ENCODE peak calls at places on chromosomes 1 and 21, in four cellular contexts. U is H9, M is H1, T is mesendoderm. D is an unnamed sample.
A peak's percentile ranks its signal among the peaks of the same experiment; 100 is the strongest.

GRCh38 chr1:242199861-242200458 is 201.1 kb upstream of the MAP1LC3C start:
- DNase-seq in T (no peak), U (no peak), M (no peak), D (no peak)

GRCh38 chr1:157043685-157044084 is 1.9 kb downstream of the ARHGEF11 start:
- DNase-seq in U (no peak), T (no peak), M (no peak), D (no peak)

GRCh38 chr1:23178414-23178813 is 9.8 kb upstream of the LUZP1 start:
- DNase-seq in U (no peak), T (peak; percentile 45), M (no peak), D (no peak)

GRCh38 chr1:229273507-229274232 is 2.8 kb downstream of the RAB4A start:
- DNase-seq in M (no peak), T (no peak), U (no peak), D (no peak)

GRCh38 chr1:212665241-212666115 is 34.2 kb downstream of the BATF3 start:
- DNase-seq in U (peak; percentile 89), T (peak; percentile 88), M (peak; percentile 95), D (peak; percentile 77)

GRCh38 chr21:33496345-33496744 is 4.8 kb upstream of the DNAJC28 start:
- DNase-seq in M (peak; percentile 53), T (no peak), U (peak; percentile 39), D (no peak)

GRCh38 chr1:1402081-1402900 is 3.2 kb upstream of the CCNL2 start:
- DNase-seq in U (peak; percentile 76), T (peak; percentile 86), M (peak; percentile 77), D (peak; percentile 60)

GRCh38 chr1:181396171-181396670 is 87.1 kb upstream of the CACNA1E start:
- DNase-seq in M (no peak), T (no peak), U (no peak), D (no peak)

GRCh38 chr1:55214903-55215193 is 316 bp downstream of the USP24 start:
- DNase-seq in M (peak; percentile 75), T (peak; percentile 76), U (peak; percentile 58), D (peak; percentile 49)

GRCh38 chr1:207276465-207276864 is 45.0 kb upstream of the CD55 start:
- DNase-seq in T (no peak), M (no peak), U (no peak), D (no peak)

GRCh38 chr1:159430985-159431384 is 1.0 kb upstream of the OR10J4 start:
- DNase-seq in U (no peak), T (no peak), M (no peak), D (no peak)

GRCh38 chr1:218886472-218886871 is 287.2 kb upstream of the LYPLAL1 start:
- DNase-seq in M (no peak), U (no peak), T (no peak), D (peak; percentile 47)

GRCh38 chr1:244773513-244773912 is 61.9 kb upstream of the COX20 start:
- DNase-seq in U (no peak), T (no peak), M (no peak), D (no peak)

GRCh38 chr1:195806060-195806459 is 802.2 kb downstream of the KCNT2 start:
- DNase-seq in T (no peak), M (no peak), U (no peak), D (no peak)

GRCh38 chr1:160797861-160798273 is 1.9 kb downstream of the LY9 start:
- DNase-seq in T (no peak), U (no peak), M (no peak), D (no peak)

GRCh38 chr1:248850124-248850523 is 8.8 kb downstream of the ZNF692 start:
- DNase-seq in M (no peak), T (no peak), U (no peak), D (no peak)

GRCh38 chr1:187959062-187959461 is 1130.3 kb downstream of the PLA2G4A start:
- DNase-seq in T (no peak), U (no peak), M (no peak), D (no peak)

GRCh38 chr1:89994231-89994804 is 592 bp upstream of the ZNF326 start:
- DNase-seq in T (peak; percentile 7), M (no peak), U (no peak), D (no peak)

GRCh38 chr1:82395450-82395849 is 594.7 kb downstream of the ADGRL2 start:
- DNase-seq in M (no peak), T (no peak), U (no peak), D (no peak)

GRCh38 chr21:16539041-16539440 is 809.3 kb downstream of the USP25 start:
- DNase-seq in U (no peak), M (no peak), T (no peak), D (no peak)

GRCh38 chr1:28646040-28646439 is 2.4 kb upstream of the RNU11 start:
- DNase-seq in T (no peak), U (no peak), M (no peak), D (peak; percentile 82)

GRCh38 chr1:36095760-36096405 is 7.2 kb downstream of the ADPRS start:
- DNase-seq in U (no peak), M (no peak), T (no peak), D (no peak)

GRCh38 chr1:151905070-151905442 is 4.3 kb downstream of the THEM4 start:
- DNase-seq in M (no peak), U (no peak), T (no peak), D (no peak)

GRCh38 chr1:108785264-108785663 is 38.8 kb downstream of the STXBP3 start:
- DNase-seq in U (no peak), M (no peak), T (peak; percentile 30), D (no peak)
- H4K5ac ChIP-seq in U (no peak overlapping the region), M (no peak overlapping the region), T (no peak overlapping the region), D (no peak overlapping the region)

GRCh38 chr1:41741244-41741643 is 177.5 kb downstream of the HIVEP3 start:
- DNase-seq in U (no peak), M (no peak), T (no peak), D (no peak)
- H3K4me2 ChIP-seq in U (no peak overlapping the region), M (no peak overlapping the region), T (no peak overlapping the region), D (no peak overlapping the region)

GRCh38 chr1:191585095-191585494 is 573.2 kb upstream of the RGS18 start:
- DNase-seq in M (no peak), U (no peak), T (no peak), D (no peak)
- H4K5ac ChIP-seq in M (no peak overlapping the region), U (no peak overlapping the region), T (no peak overlapping the region), D (no peak overlapping the region)

GRCh38 chr21:45293726-45294401 is 6.2 kb upstream of the POFUT2 start:
- DNase-seq in T (no peak), M (peak; percentile 39), U (no peak), D (no peak)

GRCh38 chr21:45290948-45291612 is 3.4 kb upstream of the POFUT2 start:
- DNase-seq in M (peak; percentile 32), T (peak; percentile 80), U (no peak), D (peak; percentile 58)

GRCh38 chr21:45293214-45293725 is 5.6 kb upstream of the POFUT2 start:
- DNase-seq in M (peak; percentile 48), T (no peak), U (peak; percentile 27), D (no peak)

GRCh38 chr21:45291613-45292398 is 4.1 kb upstream of the POFUT2 start:
- DNase-seq in T (no peak), U (peak; percentile 38), M (peak; percentile 61), D (no peak)

GRCh38 chr21:45292399-45293213 is 4.9 kb upstream of the POFUT2 start:
- DNase-seq in T (peak; percentile 92), M (peak; percentile 87), U (peak; percentile 88), D (peak; percentile 86)
- H3K4me2 ChIP-seq in T (no peak overlapping the region), M (no peak overlapping the region), U (no peak overlapping the region), D (no peak overlapping the region)

DNA sequence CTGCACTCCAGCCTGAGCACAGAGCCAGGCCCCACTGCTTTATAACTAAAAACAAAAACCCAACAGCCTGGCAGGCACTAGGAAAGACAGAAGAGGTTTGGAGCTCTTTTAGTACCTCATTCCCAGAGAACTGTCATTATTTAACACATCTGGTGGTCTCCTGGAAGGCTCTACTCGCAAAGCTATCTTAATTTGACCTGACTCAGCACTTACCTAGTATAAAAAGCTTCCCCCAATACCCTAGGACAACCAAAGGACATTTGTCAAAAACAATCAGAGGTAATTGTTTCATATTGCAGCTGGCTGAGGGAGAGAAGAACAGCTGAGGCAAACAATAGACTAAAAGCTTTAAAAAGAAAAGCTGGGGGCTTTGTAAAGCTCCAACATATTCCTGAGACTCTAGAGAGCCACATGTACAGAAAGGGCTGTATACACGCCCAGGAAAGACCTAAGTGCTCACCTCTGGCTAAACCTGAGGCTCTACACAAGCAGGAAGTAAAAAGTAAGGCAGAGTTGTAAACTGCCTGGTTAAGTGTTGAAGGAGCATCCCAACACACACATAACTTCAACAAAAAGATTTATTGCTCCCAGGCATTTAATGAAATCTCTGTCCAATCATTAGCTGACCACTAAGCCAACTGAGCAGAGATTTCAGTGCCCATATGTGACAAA is 25.0 kb downstream of the ZNF644 start:
- DNase-seq in M (no peak), U (no peak), T (no peak), D (no peak)
- H4K5ac ChIP-seq in M (no peak overlapping the region), U (no peak overlapping the region), T (no peak overlapping the region), D (no peak overlapping the region)

DNA sequence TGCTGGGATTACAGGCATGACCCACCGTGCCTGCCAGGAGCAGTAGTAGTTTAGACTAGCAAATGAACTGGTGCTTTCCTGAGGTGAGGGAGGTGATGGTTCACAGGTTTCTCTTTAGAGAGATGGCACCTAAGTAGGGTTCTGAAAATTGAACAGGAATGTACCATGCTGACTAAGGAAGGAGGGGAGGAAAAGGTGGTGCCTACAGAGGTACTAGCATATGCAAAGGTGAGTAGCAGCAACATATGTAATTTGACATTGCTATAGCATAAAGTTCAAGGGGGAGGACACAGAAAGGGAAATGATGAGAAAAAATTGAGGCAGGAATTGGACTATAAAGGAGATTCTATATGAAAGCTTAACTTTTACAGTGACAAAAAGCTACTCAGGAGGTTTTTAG is 65.9 kb upstream of the RBM34 start:
- DNase-seq in U (no peak), M (no peak), T (no peak), D (no peak)
- H3K4me2 ChIP-seq in U (no peak overlapping the region), M (no peak overlapping the region), T (no peak overlapping the region), D (no peak overlapping the region)

GRCh38 chr21:41835711-41836154 is 43.4 kb downstream of the PRDM15 start:
- DNase-seq in M (no peak), T (no peak), U (no peak), D (no peak)
- H4K5ac ChIP-seq in M (peak overlapping the region; percentile 11), T (no peak overlapping the region), U (no peak overlapping the region), D (no peak overlapping the region)

GRCh38 chr1:203914292-203914691 is 52.9 kb downstream of the SNRPE start:
- DNase-seq in U (no peak), T (no peak), M (no peak), D (peak; percentile 39)

GRCh38 chr1:203916756-203917155 is 55.4 kb downstream of the SNRPE start:
- DNase-seq in T (no peak), U (no peak), M (no peak), D (no peak)

GRCh38 chr1:203911806-203912205 is 50.4 kb downstream of the SNRPE start:
- DNase-seq in U (no peak), M (no peak), T (no peak), D (no peak)

GRCh38 chr1:203913045-203913444 is 51.6 kb downstream of the SNRPE start:
- DNase-seq in T (no peak), U (no peak), M (no peak), D (no peak)

GRCh38 chr1:203915811-203916210 is 54.4 kb downstream of the SNRPE start:
- DNase-seq in M (no peak), T (no peak), U (no peak), D (peak; percentile 76)
- H3K4me2 ChIP-seq in M (no peak overlapping the region), T (no peak overlapping the region), U (no peak overlapping the region), D (peak overlapping the region; percentile 85)

D was measured in IMR-90.